ENCODE peak calls at places on chromosomes 6 and 20, in ten cellular contexts. N, J, E, R, P, Z, C, L, T and B are unnamed samples.

GRCh38 chr6:19713984-19714383 is 123.2 kb upstream of the ID4 start:
- DNase-seq in N (no peak), Z (no peak), C (no peak), P (no peak), R (no peak), T (no peak), L (no peak), E (no peak), J (no peak), B (no peak)

GRCh38 chr6:152661776-152662175 is 24.6 kb upstream of the SYNE1 start:
- DNase-seq in R (no peak), P (no peak), C (no peak), Z (no peak), T (no peak), L (no peak), J (no peak), E (no peak), N (no peak), B (no peak)

GRCh38 chr6:104606361-104606760 is 253.4 kb downstream of the HACE1 start:
- DNase-seq in L (no peak), N (no peak), E (no peak), Z (no peak), R (no peak), T (no peak), P (no peak), C (no peak), J (no peak), B (no peak)

GRCh38 chr20:461254-462198 is 807 bp downstream of the TBC1D20 start:
- DNase-seq in T (peak), R (peak), L (no peak), Z (peak), C (peak), P (peak), J (peak), E (peak), N (no peak), B (peak)

GRCh38 chr6:51842487-51843469 is 244.6 kb downstream of the PKHD1 start:
- DNase-seq in P (no peak), C (peak), R (no peak), L (no peak), T (no peak), Z (no peak), N (no peak), J (no peak), E (no peak), B (no peak)

GRCh38 chr6:133889557-133890301 is 816 bp downstream of the TCF21 start:
- DNase-seq in J (no peak), R (no peak), T (no peak), E (no peak), C (no peak), Z (no peak), P (no peak), L (no peak), N (no peak), B (peak)

GRCh38 chr6:160965893-160966292 is 25.7 kb upstream of the MAP3K4 start:
- DNase-seq in C (no peak), E (no peak), J (no peak), T (no peak), N (no peak), R (no peak), L (no peak), Z (no peak), P (no peak), B (no peak)

GRCh38 chr6:6856538-6857523 is 250.9 kb upstream of the RREB1 start:
- DNase-seq in T (peak), P (no peak), R (peak), E (peak), L (no peak), N (no peak), Z (peak), C (peak), J (peak), B (peak)

GRCh38 chr20:35820715-35821114 is 48.9 kb downstream of the PHF20 start:
- DNase-seq in J (peak), T (no peak), E (no peak), N (no peak), C (no peak), P (no peak), L (no peak), Z (no peak), R (no peak), B (no peak)

GRCh38 chr6:157631388-157631787 is 191.7 kb upstream of the SNX9 start:
- DNase-seq in N (no peak), P (no peak), E (no peak), R (no peak), Z (no peak), T (no peak), J (no peak), L (no peak), C (no peak), B (no peak)

GRCh38 chr6:149781715-149782114 is 32.2 kb downstream of the PCMT1 start:
- DNase-seq in R (no peak), C (no peak), E (no peak), J (no peak), Z (no peak), N (no peak), T (no peak), L (no peak), P (no peak), B (no peak)

GRCh38 chr6:116397960-116398359 is 27.2 kb downstream of the DSE start:
- DNase-seq in P (no peak), T (no peak), Z (no peak), J (no peak), E (no peak), R (no peak), L (no peak), C (no peak), N (no peak), B (no peak)

GRCh38 chr6:42138630-42139619 is 3.5 kb downstream of the C6orf132 start:
- DNase-seq in R (no peak), P (no peak), T (no peak), N (no peak), J (peak), L (no peak), E (no peak), Z (no peak), C (no peak), B (no peak)

GRCh38 chr6:47727391-47727790 is 29.0 kb downstream of the ADGRF4 start:
- DNase-seq in T (no peak), L (no peak), E (no peak), J (no peak), R (no peak), N (no peak), P (no peak), C (no peak), Z (no peak), B (no peak)

GRCh38 chr20:48864254-48864653 is 36.5 kb upstream of the PREX1 start:
- DNase-seq in C (no peak), T (no peak), N (no peak), P (no peak), L (no peak), E (no peak), J (no peak), R (no peak), Z (no peak), B (no peak)

GRCh38 chr20:61300741-61301140 is 48.7 kb downstream of the CDH4 start:
- DNase-seq in T (no peak), P (no peak), R (no peak), E (no peak), J (no peak), N (no peak), C (no peak), L (no peak), Z (no peak), B (no peak)

GRCh38 chr20:53793783-53794383 is 200.2 kb upstream of the ZNF217 start:
- DNase-seq in C (no peak), R (no peak), Z (no peak), J (no peak), P (no peak), L (no peak), E (no peak), N (no peak), T (no peak), B (no peak)

GRCh38 chr6:33428219-33428890 is 8.5 kb downstream of the SYNGAP1 start:
- DNase-seq in J (peak), E (no peak), P (peak), T (peak), R (peak), Z (no peak), L (no peak), C (peak), N (no peak), B (peak)

GRCh38 chr6:166115609-166116008 is 52.0 kb downstream of the TBXT start:
- DNase-seq in T (no peak), E (no peak), L (no peak), C (no peak), J (no peak), N (no peak), Z (no peak), P (no peak), R (no peak), B (no peak)

GRCh38 chr6:142478117-142478516 is 176.3 kb downstream of the ADGRG6 start:
- DNase-seq in C (no peak), Z (no peak), L (peak), T (no peak), J (peak), E (no peak), P (no peak), R (no peak), N (no peak), B (no peak)

GRCh38 chr20:58640446-58640845 is 10.6 kb upstream of the STX16 start:
- DNase-seq in T (no peak), J (peak), R (no peak), Z (no peak), L (no peak), C (no peak), P (no peak), E (no peak), N (no peak), B (peak)

GRCh38 chr6:83199865-83200230 is 6.7 kb downstream of the RWDD2A start:
- DNase-seq in P (no peak), N (peak), C (no peak), Z (no peak), J (peak), L (no peak), E (no peak), T (no peak), R (no peak), B (no peak)

GRCh38 chr6:816510-817084 is 123.7 kb upstream of the EXOC2 start:
- DNase-seq in C (no peak), L (no peak), J (no peak), R (peak), N (no peak), E (peak), Z (peak), T (no peak), P (no peak), B (no peak)

GRCh38 chr6:15434823-15435380 is 189.0 kb downstream of the JARID2 start:
- DNase-seq in T (no peak), P (no peak), R (no peak), L (no peak), E (no peak), J (no peak), Z (no peak), N (no peak), C (no peak), B (no peak)

GRCh38 chr6:163087981-163088380 is 326.5 kb upstream of the QKI start:
- DNase-seq in P (no peak), C (no peak), J (no peak), E (no peak), Z (no peak), L (no peak), N (no peak), R (no peak), T (no peak), B (no peak)

GRCh38 chr6:153031335-153031955 is 28.9 kb upstream of the MTRF1L start:
- DNase-seq in N (no peak), J (peak), E (no peak), R (no peak), T (no peak), L (no peak), C (no peak), Z (no peak), P (no peak), B (no peak)

GRCh38 chr6:15922510-15923307 is 206.2 kb upstream of the MYLIP start:
- DNase-seq in L (peak), J (peak), T (no peak), R (no peak), Z (no peak), P (no peak), N (no peak), E (no peak), C (no peak), B (no peak)

GRCh38 chr6:148491638-148492210 is 149.1 kb downstream of the SASH1 start:
- DNase-seq in C (no peak), R (no peak), L (no peak), N (no peak), Z (no peak), E (no peak), J (peak), P (no peak), T (no peak), B (no peak)

GRCh38 chr6:160162167-160162566 is 40.6 kb downstream of the SLC22A1 start:
- DNase-seq in N (no peak), Z (no peak), J (no peak), R (no peak), P (no peak), C (no peak), L (no peak), E (no peak), T (no peak), B (no peak)

GRCh38 chr6:84065718-84066290 is 32.2 kb downstream of the MRAP2 start:
- DNase-seq in P (no peak), Z (no peak), E (no peak), T (no peak), R (no peak), L (no peak), J (peak), C (no peak), N (peak), B (no peak)

GRCh38 chr20:25579081-25579770 is 6.1 kb downstream of the NINL start:
- DNase-seq in P (peak), E (no peak), L (no peak), Z (no peak), T (no peak), J (no peak), C (no peak), N (no peak), R (no peak), B (peak)

GRCh38 chr6:89974776-89975175 is 80.5 kb downstream of the GJA10 start:
- DNase-seq in R (no peak), P (peak), Z (no peak), J (no peak), E (no peak), T (no peak), N (no peak), C (no peak), L (no peak), B (no peak)